ENCODE peak calls at places on chromosomes 2 and 18, in four cellular contexts. R is K562, Q is H1, V is HepG2. O is an unnamed sample.

GRCh38 chr2:194883711-194884110 is 773.3 kb upstream of the SLC39A10 start:
- DNase-seq in R (no peak), Q (no peak), V (no peak), O (no peak)

GRCh38 chr18:111292-112014 is 46.9 kb upstream of the USP14 start:
- DNase-seq in R (peak), Q (peak), V (peak), O (no peak)

GRCh38 chr2:241768251-241768711 is 8.3 kb upstream of the GAL3ST2 start:
- DNase-seq in R (no peak), Q (peak), V (no peak), O (no peak)

GRCh38 chr2:70141754-70142589 is 48.8 kb downstream of the C2orf42 start:
- DNase-seq in R (peak), Q (peak), V (peak), O (no peak)

GRCh38 chr2:201116959-201117734 is 1.2 kb downstream of the CFLAR start:
- DNase-seq in R (peak), Q (no peak), V (peak), O (no peak)

GRCh38 chr2:33015421-33016142 is 68.8 kb downstream of the LTBP1 start:
- DNase-seq in R (no peak), Q (no peak), V (peak), O (no peak)

GRCh38 chr2:62074233-62074632 is 121.7 kb upstream of the B3GNT2 start:
- DNase-seq in R (no peak), Q (no peak), V (no peak), O (no peak)

GRCh38 chr18:8791171-8791651 is 85.9 kb downstream of the MTCL1 start:
- DNase-seq in R (no peak), Q (no peak), V (peak), O (no peak)

GRCh38 chr2:132448771-132449170 is 32.2 kb downstream of the GPR39 start:
- DNase-seq in R (no peak), Q (peak), V (no peak), O (no peak)

GRCh38 chr2:8957593-8957992 is 45.9 kb downstream of the MBOAT2 start:
- DNase-seq in R (no peak), Q (no peak), V (no peak), O (no peak)

GRCh38 chr2:106886916-106887758 is 1.2 kb upstream of the ST6GAL2 start:
- DNase-seq in R (no peak), Q (peak), V (no peak), O (no peak)

GRCh38 chr18:41128545-41128944 is 826.5 kb upstream of the PIK3C3 start:
- DNase-seq in R (no peak), Q (no peak), V (no peak), O (no peak)

GRCh38 chr2:219291910-219292490 is 12.8 kb downstream of the DNAJB2 start:
- DNase-seq in R (no peak), Q (no peak), V (no peak), O (no peak)

GRCh38 chr18:69597561-69597960 is 196.9 kb downstream of the DOK6 start:
- DNase-seq in R (no peak), Q (no peak), V (no peak), O (no peak)

GRCh38 chr2:42087857-42088195 is 40.0 kb downstream of the PKDCC start:
- DNase-seq in R (no peak), Q (no peak), V (no peak), O (no peak)
- TF ChIP-seq HDAC6 in R (no peak), Q (no peak), V (no peak), O (no peak)

GRCh38 chr2:113195923-113196501 is 22.2 kb downstream of the PSD4 start:
- DNase-seq in R (no peak), Q (no peak), V (no peak), O (no peak)
- TF ChIP-seq HDAC6 in R (no peak), Q (no peak), V (no peak), O (no peak)

DNA sequence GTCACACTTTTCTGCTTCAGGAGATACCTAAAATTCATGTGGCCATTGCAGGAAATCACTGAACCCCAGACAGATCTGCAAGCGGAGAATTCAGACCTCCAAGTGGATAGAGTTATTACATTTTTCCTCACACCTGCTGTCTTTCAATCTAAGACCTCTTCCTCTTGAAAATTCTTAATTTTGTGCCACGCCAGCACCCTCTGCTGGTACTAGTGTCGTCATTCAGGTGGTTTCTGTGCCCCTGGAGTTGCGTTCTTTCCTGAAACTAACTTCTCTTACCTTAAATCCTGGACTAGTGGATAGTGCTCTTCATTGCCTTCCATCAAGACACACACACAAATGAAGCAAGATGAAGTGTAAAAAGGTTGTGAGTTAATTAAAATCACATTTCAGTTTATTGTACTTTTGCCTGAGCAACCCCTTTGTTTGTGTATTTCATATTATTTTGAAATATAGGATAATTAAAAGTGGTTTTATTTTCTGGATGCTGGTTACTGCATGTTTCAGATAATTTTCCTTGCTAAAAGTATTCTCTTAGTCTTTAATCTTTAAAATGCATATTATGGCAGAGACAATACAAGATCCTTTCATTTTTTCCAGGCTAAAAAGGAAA is 1.6 kb upstream of the DNER start:
- DNase-seq in R (peak), Q (peak), V (peak), O (no peak)
- TF ChIP-seq HDAC6 in R (no peak), Q (no peak), V (no peak), O (no peak)

GRCh38 chr2:3280683-3281520 is 96.7 kb downstream of the EIPR1 start:
- DNase-seq in R (no peak), Q (no peak), V (no peak), O (no peak)

GRCh38 chr2:3278521-3279218 is 98.9 kb downstream of the EIPR1 start:
- DNase-seq in R (no peak), Q (no peak), V (no peak), O (no peak)

GRCh38 chr2:3280197-3280596 is 97.4 kb downstream of the EIPR1 start:
- DNase-seq in R (no peak), Q (no peak), V (no peak), O (no peak)

GRCh38 chr2:3277748-3278520 is 99.7 kb downstream of the EIPR1 start:
- DNase-seq in R (no peak), Q (no peak), V (no peak), O (no peak)

GRCh38 chr2:3279236-3279960 is 98.2 kb downstream of the EIPR1 start:
- DNase-seq in R (no peak), Q (no peak), V (no peak), O (no peak)
- TF ChIP-seq HDAC6 in R (no peak), Q (no peak), V (no peak), O (no peak)

GRCh38 chr2:240705204-240705781 is 13.6 kb downstream of the AQP12A start:
- DNase-seq in R (no peak), Q (no peak), V (no peak), O (no peak)

GRCh38 chr2:240707791-240708190 is 16.1 kb downstream of the AQP12A start:
- DNase-seq in R (no peak), Q (no peak), V (no peak), O (no peak)

GRCh38 chr2:240711296-240711695 is 19.6 kb downstream of the AQP12A start:
- DNase-seq in R (no peak), Q (no peak), V (no peak), O (no peak)

GRCh38 chr2:240707046-240707756 is 15.5 kb downstream of the AQP12A start:
- DNase-seq in R (no peak), Q (no peak), V (no peak), O (no peak)

GRCh38 chr2:240708457-240708856 is 16.8 kb downstream of the AQP12A start:
- DNase-seq in R (no peak), Q (no peak), V (no peak), O (no peak)
- TF ChIP-seq HDAC6 in R (no peak), Q (no peak), V (no peak), O (no peak)

GRCh38 chr2:172093416-172094318 is 8.4 kb downstream of the DLX1 start:
- DNase-seq in R (no peak), Q (no peak), V (no peak), O (no peak)

GRCh38 chr2:172095905-172096660 is 6.6 kb downstream of the DLX2 start:
- DNase-seq in R (no peak), Q (peak), V (no peak), O (no peak)

GRCh38 chr2:172095146-172095904 is 7.4 kb downstream of the DLX2 start:
- DNase-seq in R (no peak), Q (peak), V (no peak), O (no peak)

GRCh38 chr2:172092716-172093415 is 7.6 kb downstream of the DLX1 start:
- DNase-seq in R (peak), Q (peak), V (no peak), O (no peak)

GRCh38 chr2:172094319-172095145 is 8.2 kb downstream of the DLX2 start:
- DNase-seq in R (no peak), Q (peak), V (no peak), O (no peak)
- TF ChIP-seq HDAC6 in R (no peak), Q (no peak), V (no peak), O (no peak)

O was measured in GM12878.